ENCODE peak calls at places on chromosomes 1 and 21, in seven cellular contexts. J is heart left ventricle, X is AG09319, O is MM.1S, D is GM06990, K is type B pancreatic cell, Z is H9. A is an unnamed sample.

GRCh38 chr1:39385067-39385988 is 106.1 kb upstream of the BMP8A start:
- DNase-seq in J (no peak), X (no peak), O (no peak), D (no peak), K (no peak), Z (no peak), A (no peak)

GRCh38 chr1:170414989-170415733 is 116.8 kb upstream of the GORAB start:
- DNase-seq in J (no peak), X (no peak), O (no peak), D (no peak), K (no peak), Z (no peak), A (no peak)

GRCh38 chr1:5119496-5120234 is 465.3 kb downstream of the AJAP1 start:
- DNase-seq in J (no peak), X (no peak), O (no peak), D (no peak), K (no peak), Z (peak), A (no peak)

GRCh38 chr1:204928671-204929486 is 58.2 kb downstream of the NFASC start:
- DNase-seq in J (no peak), X (no peak), O (no peak), D (no peak), K (no peak), Z (no peak), A (no peak)

GRCh38 chr1:80639777-80640533 is 1160.8 kb upstream of the ADGRL2 start:
- DNase-seq in J (no peak), X (no peak), O (peak), D (peak), K (no peak), Z (no peak), A (peak)

GRCh38 chr1:92483442-92484170 is 3.1 kb downstream of the GFI1 start:
- DNase-seq in J (no peak), X (no peak), O (peak), D (peak), K (no peak), Z (peak), A (peak)

GRCh38 chr1:234911787-234912186 is 216.8 kb downstream of the TOMM20 start:
- DNase-seq in J (peak), X (no peak), O (no peak), D (no peak), K (no peak), Z (no peak), A (no peak)

GRCh38 chr1:3278416-3279181 is 175.9 kb upstream of the ARHGEF16 start:
- DNase-seq in J (no peak), X (no peak), O (no peak), D (no peak), K (no peak), Z (no peak), A (no peak)

GRCh38 chr1:179798213-179798863 is 55.2 kb downstream of the FAM163A start:
- DNase-seq in J (no peak), X (no peak), O (no peak), D (no peak), K (no peak), Z (no peak), A (no peak)

GRCh38 chr1:228353601-228354371 is 52.8 kb downstream of the TRIM11 start:
- DNase-seq in J (peak), X (no peak), O (no peak), D (no peak), K (no peak), Z (no peak), A (no peak)

GRCh38 chr1:228351850-228352249 is 54.8 kb downstream of the TRIM11 start:
- DNase-seq in J (peak), X (no peak), O (no peak), D (no peak), K (no peak), Z (no peak), A (no peak)

GRCh38 chr1:228352677-228353481 is 53.8 kb downstream of the TRIM11 start:
- DNase-seq in J (peak), X (no peak), O (no peak), D (no peak), K (no peak), Z (no peak), A (no peak)

GRCh38 chr1:228358039-228358763 is 48.4 kb downstream of the TRIM11 start:
- DNase-seq in J (no peak), X (no peak), O (no peak), D (no peak), K (no peak), Z (no peak), A (no peak)

DNA sequence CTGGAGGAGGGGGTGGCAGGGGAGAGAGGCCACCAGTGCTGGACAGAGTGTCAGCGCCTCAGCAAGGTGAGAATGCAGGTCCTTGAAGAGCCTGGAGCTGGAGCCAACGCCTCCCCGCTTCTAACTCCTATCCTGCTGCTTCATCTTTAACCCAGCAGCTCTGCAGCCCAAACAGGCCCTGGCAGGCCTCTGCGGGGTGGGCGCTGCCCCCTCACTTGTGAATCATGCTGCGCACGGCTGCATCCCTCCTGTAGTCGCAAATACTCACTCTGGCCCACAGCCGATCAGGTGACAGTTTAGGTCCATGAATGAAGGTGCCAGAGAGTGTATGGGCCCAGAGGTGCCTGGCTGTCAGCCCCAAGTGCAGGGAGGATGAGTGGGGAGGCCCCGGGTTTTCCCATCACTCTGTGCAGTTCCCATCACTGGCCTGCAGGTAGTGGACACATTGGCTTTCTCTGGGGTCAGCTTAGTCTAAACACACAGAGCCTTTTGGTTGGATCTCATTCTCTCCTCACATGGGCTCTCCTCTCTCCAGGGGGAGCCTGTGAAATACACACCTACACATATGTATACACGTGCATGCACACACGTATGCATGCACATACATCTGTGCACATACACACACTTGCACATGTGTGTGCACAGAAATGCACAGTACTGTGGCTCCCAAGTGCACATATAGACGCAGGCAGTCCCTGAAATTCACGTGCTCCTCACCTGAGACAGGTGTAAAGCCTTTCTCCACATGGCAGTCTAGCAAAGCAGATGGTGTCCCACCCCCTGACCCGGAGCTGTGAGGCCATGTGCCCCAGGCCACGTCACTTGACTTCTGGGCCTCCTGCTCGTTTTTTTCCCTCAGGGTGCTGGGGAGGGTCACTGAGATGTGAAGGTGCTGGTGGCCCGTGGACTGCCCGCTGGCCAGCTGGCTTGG is 52.0 kb downstream of the TRIM11 start:
- DNase-seq in J (peak), X (no peak), O (no peak), D (no peak), K (no peak), Z (no peak), A (no peak)
- TF ChIP-seq CTCF in J (no peak), X (no peak), O (no peak), D (no peak), K (no peak), Z (no peak), A (no peak)

GRCh38 chr1:230861970-230862595 is 6.2 kb downstream of the C1orf198 start:
- DNase-seq in J (no peak), X (no peak), O (no peak), D (no peak), K (no peak), Z (no peak), A (no peak)

GRCh38 chr1:230861489-230861888 is 6.8 kb downstream of the C1orf198 start:
- DNase-seq in J (no peak), X (no peak), O (no peak), D (no peak), K (no peak), Z (peak), A (no peak)

GRCh38 chr1:230864441-230864840 is 3.9 kb downstream of the C1orf198 start:
- DNase-seq in J (no peak), X (no peak), O (no peak), D (no peak), K (no peak), Z (no peak), A (no peak)

GRCh38 chr1:230865062-230865817 is 3.1 kb downstream of the C1orf198 start:
- DNase-seq in J (no peak), X (no peak), O (no peak), D (no peak), K (no peak), Z (no peak), A (no peak)

DNA sequence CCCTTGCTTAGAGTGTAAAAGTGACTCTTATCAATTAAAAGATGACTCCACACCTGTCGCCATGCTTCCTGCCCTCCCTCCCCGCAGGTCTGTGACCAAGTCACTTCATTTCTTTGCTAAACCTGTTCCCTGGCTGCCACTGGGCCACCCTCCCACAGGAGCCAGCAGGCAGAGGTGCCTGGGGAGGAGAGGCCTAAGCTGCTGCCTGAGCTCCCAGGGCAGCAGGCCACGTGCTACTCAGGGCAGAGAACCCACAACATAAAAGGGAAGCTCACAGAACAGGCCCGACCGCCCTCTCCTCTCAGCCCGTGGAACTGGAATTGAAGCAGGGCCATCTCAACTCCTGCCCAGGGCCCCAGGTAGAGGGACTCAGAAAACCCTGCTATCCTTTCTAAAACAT is 4.9 kb downstream of the C1orf198 start:
- DNase-seq in J (no peak), X (no peak), O (no peak), D (no peak), K (no peak), Z (no peak), A (no peak)
- TF ChIP-seq CTCF in J (no peak), X (no peak), O (no peak), D (no peak), K (no peak), Z (no peak), A (no peak)

DNA sequence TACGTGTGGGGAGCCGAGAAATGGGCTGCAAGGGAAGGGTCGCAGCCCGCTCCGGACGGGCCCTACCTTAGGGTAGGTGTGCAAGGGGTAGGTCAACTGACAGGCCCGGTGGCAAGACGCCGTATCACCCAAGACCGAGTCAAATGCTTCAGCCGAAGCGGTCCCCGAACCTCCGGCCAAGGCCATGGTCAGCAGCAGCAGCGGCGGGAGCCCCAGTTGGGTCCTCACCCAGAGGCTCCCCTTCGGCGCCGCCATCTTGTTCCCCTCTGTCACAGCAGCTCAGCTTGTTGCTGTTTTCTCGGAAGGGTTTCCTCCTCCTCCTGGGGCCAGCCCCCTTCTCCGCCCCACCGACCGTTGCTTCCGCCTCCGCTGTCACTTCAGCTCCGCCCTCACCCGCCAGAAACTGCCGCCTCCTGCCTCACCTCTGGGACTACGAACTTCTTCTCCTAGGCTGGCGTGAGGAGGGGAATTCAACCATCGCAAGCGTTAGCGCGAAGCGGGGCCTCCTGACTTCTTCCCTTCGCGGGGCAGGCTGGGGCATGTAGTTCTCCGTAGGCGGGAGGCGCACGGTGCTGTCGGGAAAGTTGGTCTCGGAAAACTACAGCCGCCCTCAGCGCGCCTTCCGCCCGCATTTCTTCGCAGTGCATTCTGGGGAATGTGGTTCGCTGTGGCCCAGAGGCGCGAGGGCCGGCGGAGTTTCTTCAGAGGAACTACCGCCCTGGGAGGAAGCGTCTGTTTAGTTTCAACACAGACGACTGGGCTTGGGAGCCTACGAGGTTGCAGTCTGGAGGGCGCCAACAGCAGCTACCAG is at the start of the genes TCEANC2 and TMEM59:
- DNase-seq in J (peak), X (peak), O (peak), D (peak), K (peak), Z (peak), A (peak)
- TF ChIP-seq CTCF in J (no peak), X (no peak), O (no peak), D (no peak), K (no peak), Z (no peak), A (no peak)

GRCh38 chr1:113452921-113453770 is 62.8 kb downstream of the MAGI3 start:
- DNase-seq in J (no peak), X (peak), O (peak), D (no peak), K (no peak), Z (no peak), A (peak)

GRCh38 chr1:113456967-113457366 is 66.7 kb downstream of the MAGI3 start:
- DNase-seq in J (no peak), X (peak), O (no peak), D (no peak), K (no peak), Z (no peak), A (no peak)

GRCh38 chr1:113451710-113452109 is 61.4 kb downstream of the MAGI3 start:
- DNase-seq in J (no peak), X (no peak), O (no peak), D (no peak), K (no peak), Z (no peak), A (no peak)

GRCh38 chr1:113455374-113455773 is 65.1 kb downstream of the MAGI3 start:
- DNase-seq in J (no peak), X (no peak), O (no peak), D (no peak), K (no peak), Z (no peak), A (no peak)

DNA sequence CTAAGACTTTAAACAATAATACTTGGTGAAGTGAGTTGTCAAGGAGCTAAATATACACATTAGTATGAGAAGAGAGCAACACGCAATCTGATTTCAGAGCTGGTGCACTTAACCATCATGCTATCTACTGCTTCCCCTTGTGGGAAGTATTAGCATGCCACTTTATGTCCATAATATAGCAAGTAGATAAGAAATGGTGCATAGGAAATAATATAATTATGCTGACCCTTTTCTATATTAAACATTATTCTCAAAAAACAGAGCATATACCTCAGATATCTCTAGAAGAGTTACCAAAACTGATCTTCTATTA is 63.4 kb downstream of the MAGI3 start:
- DNase-seq in J (no peak), X (no peak), O (no peak), D (no peak), K (no peak), Z (no peak), A (no peak)
- TF ChIP-seq CTCF in J (no peak), X (peak), O (no peak), D (no peak), K (no peak), Z (no peak), A (no peak)

GRCh38 chr1:53763461-53763860 is 24.5 kb upstream of the GLIS1 start:
- DNase-seq in J (no peak), X (no peak), O (no peak), D (no peak), K (no peak), Z (no peak), A (no peak)
- TF ChIP-seq CTCF in J (no peak), X (no peak), O (no peak), D (no peak), K (no peak), Z (peak), A (no peak)

DNA sequence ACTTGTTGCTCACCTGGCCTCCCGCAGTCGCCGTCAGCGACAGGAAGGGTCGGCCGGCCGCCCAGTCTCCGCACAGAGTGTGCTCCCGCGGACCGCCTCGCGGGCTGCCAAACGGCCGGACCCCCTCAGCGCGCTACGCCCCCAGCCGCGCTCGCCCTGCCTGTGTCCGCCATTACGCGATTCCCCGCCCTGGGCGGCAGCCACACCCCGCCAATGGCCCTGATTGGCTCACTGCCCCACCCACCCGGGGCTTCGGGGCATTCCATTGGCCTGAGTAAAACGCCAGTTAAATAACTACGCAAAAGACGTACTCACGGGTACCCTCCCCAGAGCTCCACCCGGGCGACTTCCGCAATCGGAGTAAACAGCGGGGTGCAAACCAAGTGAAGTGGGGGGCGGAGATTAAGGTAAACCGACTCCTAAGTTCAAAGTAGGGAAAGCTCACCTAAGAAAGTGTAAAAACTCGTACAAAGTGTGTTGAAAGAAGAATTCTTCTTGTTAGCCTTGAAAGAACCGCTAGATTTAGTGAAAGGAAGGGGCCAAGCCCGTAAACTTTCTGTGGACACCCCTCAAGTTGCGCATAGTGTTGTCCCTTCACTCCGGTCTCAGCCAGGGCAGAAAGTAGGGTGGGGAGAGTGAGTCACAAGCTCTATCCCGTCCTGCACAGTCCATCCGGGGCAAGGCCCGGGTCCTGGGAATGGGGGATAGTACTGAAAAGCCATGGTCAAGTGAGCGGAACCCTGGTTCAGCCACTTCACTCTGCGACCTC is at the start of gene WASF2:
- DNase-seq in J (peak), X (peak), O (peak), D (peak), K (peak), Z (peak), A (peak)
- TF ChIP-seq CTCF in J (no peak), X (no peak), O (no peak), D (no peak), K (peak), Z (no peak), A (no peak)

GRCh38 chr1:195173753-195174152 is 1434.5 kb downstream of the KCNT2 start:
- DNase-seq in J (no peak), X (no peak), O (no peak), D (no peak), K (no peak), Z (no peak), A (no peak)
- TF ChIP-seq CTCF in J (no peak), X (no peak), O (peak), D (peak), K (no peak), Z (peak), A (peak)

GRCh38 chr1:94329276-94329675 is 88.9 kb upstream of the ABCD3 start:
- DNase-seq in J (no peak), X (no peak), O (no peak), D (no peak), K (no peak), Z (no peak), A (no peak)
- TF ChIP-seq CTCF in J (no peak), X (no peak), O (no peak), D (no peak), K (no peak), Z (no peak), A (no peak)

GRCh38 chr21:26884436-26884835 is 39.2 kb upstream of the ADAMTS1 start:
- DNase-seq in J (no peak), X (no peak), O (no peak), D (no peak), K (no peak), Z (no peak), A (no peak)

GRCh38 chr21:26887241-26887640 is 42.0 kb upstream of the ADAMTS1 start:
- DNase-seq in J (no peak), X (no peak), O (no peak), D (no peak), K (no peak), Z (no peak), A (no peak)

GRCh38 chr21:26877015-26877414 is 31.8 kb upstream of the ADAMTS1 start:
- DNase-seq in J (no peak), X (no peak), O (no peak), D (no peak), K (no peak), Z (no peak), A (no peak)

GRCh38 chr21:26883768-26884167 is 38.6 kb upstream of the ADAMTS1 start:
- DNase-seq in J (no peak), X (no peak), O (no peak), D (no peak), K (no peak), Z (no peak), A (no peak)

DNA sequence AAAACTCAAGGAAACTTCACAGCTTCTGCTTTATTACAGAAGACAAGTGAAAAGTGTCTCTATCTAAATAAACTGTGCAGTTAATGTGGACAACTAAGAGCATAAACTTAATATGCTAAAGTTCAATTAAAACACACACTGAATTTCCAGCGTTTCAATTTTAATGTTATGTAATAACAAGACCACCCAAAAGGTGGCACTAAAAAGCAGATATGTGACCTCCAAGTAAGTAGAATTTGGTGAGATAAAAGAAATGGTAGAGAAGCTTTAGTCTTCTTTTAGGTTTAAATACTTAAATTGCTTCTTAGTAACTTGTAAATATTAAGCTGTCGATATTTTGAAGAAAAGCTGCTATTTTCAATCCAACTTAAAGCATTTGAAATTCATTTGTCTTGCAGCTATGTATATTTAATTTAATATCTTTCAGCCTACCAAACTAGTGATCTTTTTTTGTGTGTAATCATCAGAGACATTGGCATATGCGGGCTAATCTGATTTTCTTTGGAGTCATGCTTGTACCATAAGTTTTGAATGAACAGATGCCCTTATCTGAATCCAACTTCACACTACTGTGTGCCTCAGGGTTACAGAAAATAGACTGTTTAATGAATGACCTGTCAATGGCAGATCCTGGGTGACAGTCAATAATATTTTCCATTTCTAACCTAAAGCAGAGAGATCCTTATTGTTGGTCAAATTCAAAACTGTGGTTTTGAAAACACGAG is 36.5 kb upstream of the ADAMTS1 start:
- DNase-seq in J (no peak), X (no peak), O (no peak), D (no peak), K (no peak), Z (no peak), A (no peak)
- TF ChIP-seq CTCF in J (peak), X (no peak), O (peak), D (no peak), K (peak), Z (peak), A (no peak)

A was measured in GM13977.